ENCODE peak calls at places on chromosomes 2 and 18, in seven cellular contexts. N, R, M, H, K, V and O are unnamed samples.

GRCh38 chr2:70664525-70664924 is 103.5 kb downstream of the ADD2 start:
- DNase-seq in R (no peak), H (no peak), V (no peak), M (no peak), K (peak), N (no peak), O (no peak)

GRCh38 chr2:134097740-134098139 is 156.1 kb upstream of the MGAT5 start:
- DNase-seq in M (no peak), K (no peak), H (no peak), R (no peak), V (no peak), N (no peak), O (no peak)

GRCh38 chr2:94982156-94982555 is 43.4 kb upstream of the MAL start:
- DNase-seq in R (no peak), K (no peak), V (no peak), H (no peak), N (no peak), M (no peak), O (no peak)

GRCh38 chr2:207107551-207107950 is 58.2 kb downstream of the KLF7 start:
- DNase-seq in R (no peak), H (no peak), N (no peak), K (peak), V (no peak), M (no peak), O (no peak)

GRCh38 chr2:230665263-230665691 is 47.4 kb upstream of the CAB39 start:
- DNase-seq in M (no peak), N (no peak), V (no peak), K (no peak), R (no peak), H (no peak), O (no peak)

GRCh38 chr2:100041946-100042345 is 100.4 kb downstream of the AFF3 start:
- DNase-seq in R (no peak), V (no peak), N (no peak), H (no peak), K (no peak), M (no peak), O (no peak)

GRCh38 chr2:158665536-158666302 is 129.4 kb upstream of the DAPL1 start:
- DNase-seq in H (no peak), M (no peak), N (peak), R (no peak), V (no peak), K (no peak), O (no peak)

GRCh38 chr2:3214827-3215404 is 162.7 kb downstream of the EIPR1 start:
- DNase-seq in K (no peak), H (no peak), V (no peak), R (no peak), N (no peak), M (no peak), O (no peak)

GRCh38 chr2:165161510-165161909 is 42.3 kb downstream of the SCN3A start:
- DNase-seq in V (no peak), M (no peak), H (no peak), N (peak), K (no peak), R (no peak), O (no peak)

GRCh38 chr2:29766191-29766590 is 155.2 kb downstream of the ALK start:
- DNase-seq in R (no peak), N (peak), K (no peak), H (no peak), M (no peak), V (no peak), O (no peak)

GRCh38 chr2:16317211-16317830 is 348.3 kb downstream of the CYRIA start:
- DNase-seq in N (no peak), V (no peak), M (no peak), R (no peak), H (no peak), K (no peak), O (no peak)

GRCh38 chr2:3625186-3625585 is 30.3 kb downstream of the COLEC11 start:
- DNase-seq in K (peak), R (peak), N (no peak), V (no peak), H (no peak), M (no peak), O (no peak)

GRCh38 chr2:18749912-18750526 is 160.7 kb upstream of the NT5C1B start:
- DNase-seq in K (no peak), M (peak), H (no peak), V (peak), N (peak), R (peak), O (no peak)

GRCh38 chr18:44884446-44884845 is 203.8 kb downstream of the SETBP1 start:
- DNase-seq in V (no peak), N (peak), R (no peak), M (no peak), K (no peak), H (no peak), O (no peak)

GRCh38 chr2:161146996-161147395 is 13.2 kb upstream of the TANK start:
- DNase-seq in N (no peak), H (no peak), K (no peak), M (no peak), V (no peak), R (no peak), O (no peak)

GRCh38 chr2:10120938-10121574 is 1.5 kb upstream of the RRM2 start:
- DNase-seq in N (peak), H (no peak), V (no peak), R (no peak), M (peak), K (peak), O (no peak)

GRCh38 chr2:208541982-208542464 is 135.4 kb downstream of the PTH2R start:
- DNase-seq in V (no peak), H (no peak), M (no peak), N (no peak), R (no peak), K (no peak), O (no peak)

GRCh38 chr2:170812716-170813585 is 3.7 kb upstream of the GAD1 start:
- DNase-seq in R (no peak), M (peak), H (peak), K (no peak), N (peak), V (peak), O (no peak)

GRCh38 chr2:47751856-47752414 is 31.0 kb upstream of the MSH6 start:
- DNase-seq in N (no peak), M (no peak), V (no peak), R (no peak), K (no peak), H (no peak), O (peak)

GRCh38 chr2:226073496-226073895 is 674.0 kb downstream of the NYAP2 start:
- DNase-seq in N (peak), K (no peak), R (no peak), V (no peak), M (no peak), H (no peak), O (no peak)

DNA sequence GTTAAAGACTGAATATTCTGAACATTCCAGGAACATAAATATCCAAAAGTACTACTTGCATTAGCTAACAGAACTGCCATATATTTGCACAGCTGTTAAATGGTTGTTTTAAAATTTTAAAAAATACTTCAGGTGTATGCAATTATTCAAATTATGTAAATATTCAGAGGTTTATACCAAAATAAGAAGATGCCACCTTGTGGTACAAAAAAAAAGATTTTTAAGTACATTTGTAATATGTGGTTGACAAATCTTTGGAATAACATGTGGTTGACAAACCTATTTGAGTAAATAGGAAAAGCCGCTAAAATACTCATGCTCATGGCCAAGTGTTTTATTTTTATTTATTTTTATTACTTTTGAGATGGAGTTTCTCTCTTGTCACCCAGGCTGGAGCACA is 439.8 kb upstream of the FANCL start:
- DNase-seq in V (no peak), K (no peak), H (no peak), N (peak), M (no peak), R (no peak), O (no peak)
- TF ChIP-seq CTCF in V (no peak), K (no peak), H (no peak), N (no peak), M (peak), R (no peak), O (no peak)

GRCh38 chr2:125584732-125585131 is 1071.2 kb upstream of the GYPC start:
- DNase-seq in N (no peak), V (no peak), H (no peak), K (no peak), M (no peak), R (no peak), O (no peak)
- H3K4me3 ChIP-seq in N (no peak), V (no peak), H (no peak), K (no peak), M (no peak), R (no peak), O (no peak)

DNA sequence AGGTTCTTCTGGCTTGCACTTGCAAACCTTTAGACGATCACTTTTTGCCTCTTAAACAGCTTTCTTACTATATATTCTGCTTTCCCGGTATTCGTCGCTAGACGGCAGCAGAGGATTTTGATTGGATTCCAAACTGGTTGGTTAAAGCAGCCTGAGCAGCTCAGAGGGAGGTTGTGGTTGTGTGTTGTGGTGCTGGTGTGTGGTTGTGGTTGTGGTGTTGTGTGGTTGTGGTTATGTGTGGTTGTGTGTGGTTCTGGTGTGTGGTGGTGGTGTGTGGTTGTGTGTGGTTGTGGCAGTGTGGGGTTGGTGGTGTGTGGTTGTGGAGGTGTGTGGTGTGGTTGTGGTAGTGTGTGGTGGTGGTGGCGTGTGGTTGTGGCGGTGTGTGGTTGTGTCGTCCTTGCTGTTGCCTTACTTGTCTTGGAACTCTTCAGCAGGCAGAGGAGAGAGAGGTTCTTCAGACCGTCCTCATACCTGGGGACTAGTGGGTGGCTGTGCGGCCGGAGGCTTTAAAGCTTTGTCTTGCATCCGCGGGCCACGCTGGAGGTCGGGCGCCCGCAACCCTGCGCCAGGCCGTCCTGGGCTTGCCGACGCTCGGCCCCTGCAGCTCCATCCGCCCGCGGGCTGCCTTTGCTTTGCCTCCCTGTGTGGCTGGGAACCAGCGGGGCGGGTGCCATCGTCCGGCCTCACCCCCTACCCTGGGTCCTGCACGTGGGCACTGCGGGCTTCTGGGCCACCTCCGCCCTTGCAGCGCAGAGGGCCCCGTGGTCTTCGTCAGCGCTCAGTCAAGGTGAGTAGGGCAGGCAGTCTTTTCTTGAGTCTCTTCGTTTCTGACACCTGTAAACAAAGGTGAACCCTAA is 190.8 kb downstream of the ARHGAP28 start:
- DNase-seq in N (peak), M (peak), H (peak), V (peak), R (no peak), K (no peak), O (peak)
- TF ChIP-seq CTCF in N (peak), M (peak), H (peak), V (peak), R (no peak), K (no peak), O (peak)

DNA sequence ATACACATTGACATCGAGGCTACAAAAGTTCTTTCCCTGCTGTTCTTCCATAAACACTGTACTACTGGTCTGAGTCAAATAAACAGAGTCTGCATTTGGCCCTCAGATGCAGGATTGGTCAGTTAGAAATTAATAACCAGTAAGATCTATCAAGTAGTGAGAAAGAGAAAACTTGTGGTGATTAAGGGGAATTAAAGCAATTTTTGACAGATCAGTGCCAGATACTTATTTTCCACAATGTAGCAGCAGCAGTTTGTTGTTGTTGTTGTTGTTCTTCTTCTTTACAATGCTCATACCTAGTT is 85.0 kb downstream of the IKZF2 start:
- DNase-seq in M (no peak), H (no peak), N (no peak), R (no peak), V (no peak), K (no peak), O (no peak)
- H3K4me3 ChIP-seq in M (no peak), H (no peak), N (no peak), R (no peak), V (no peak), K (no peak), O (peak)

GRCh38 chr2:63680455-63680854 is 91.7 kb downstream of the MDH1 start:
- DNase-seq in M (no peak), N (no peak), R (no peak), K (no peak), V (no peak), H (no peak), O (no peak)
- TF ChIP-seq CTCF in M (no peak), N (no peak), R (no peak), K (no peak), V (no peak), H (no peak), O (no peak)